ENCODE peak calls at places on chromosomes 11 and 22, in seven cellular contexts. V, P, N, F, S, L and D are unnamed samples.

GRCh38 chr22:41446057-41446501 is 522 bp downstream of the TOB2 start:
- DNase-seq in V (no peak), P (no peak), N (peak; percentile 39), F (no peak), S (peak; percentile 28), L (peak; percentile 29), D (no peak)

GRCh38 chr11:69157156-69157821 is 1.6 kb downstream of the SMIM38 start:
- DNase-seq in V (no peak), P (no peak), N (no peak), F (no peak), S (no peak), L (peak; percentile 27), D (no peak)

GRCh38 chr11:12813371-12814225 is 139.4 kb downstream of the TEAD1 start:
- DNase-seq in V (no peak), P (no peak), N (peak; percentile 38), F (no peak), S (no peak), L (no peak), D (no peak)

GRCh38 chr11:94851864-94852581 is 83.9 kb downstream of the AMOTL1 start:
- DNase-seq in V (no peak), P (no peak), N (no peak), F (no peak), S (no peak), L (no peak), D (no peak)

GRCh38 chr11:76672431-76673163 is 2.0 kb upstream of the LRRC32 start:
- DNase-seq in V (peak; percentile 60), P (no peak), N (peak; percentile 41), F (no peak), S (no peak), L (no peak), D (no peak)

GRCh38 chr11:21912280-21912679 is 280.6 kb upstream of the ANO5 start:
- DNase-seq in V (no peak), P (no peak), N (no peak), F (no peak), S (no peak), L (no peak), D (no peak)

GRCh38 chr11:47425611-47426010 is 628 bp downstream of the PSMC3 start:
- DNase-seq in V (no peak), P (no peak), N (no peak), F (no peak), S (no peak), L (no peak), D (no peak)

GRCh38 chr11:76947190-76947589 is 86.5 kb downstream of the ACER3 start:
- DNase-seq in V (no peak), P (no peak), N (no peak), F (no peak), S (no peak), L (no peak), D (no peak)

GRCh38 chr22:31776231-31776630 is 22.4 kb downstream of the DEPDC5 start:
- DNase-seq in V (no peak), P (no peak), N (no peak), F (no peak), S (no peak), L (no peak), D (no peak)

GRCh38 chr11:127006311-127006710 is 5.7 kb upstream of the KIRREL3 start:
- DNase-seq in V (no peak), P (no peak), N (no peak), F (no peak), S (no peak), L (no peak), D (no peak)

GRCh38 chr11:33682446-33682845 is 18.2 kb downstream of the C11orf91 start:
- DNase-seq in V (no peak), P (no peak), N (no peak), F (no peak), S (no peak), L (peak; percentile 38), D (no peak)

GRCh38 chr11:86812981-86813380 is 12.6 kb downstream of the PRSS23 start:
- DNase-seq in V (no peak), P (no peak), N (no peak), F (no peak), S (no peak), L (no peak), D (no peak)

GRCh38 chr22:50247748-50248147 is 2.9 kb upstream of the TUBGCP6 start:
- DNase-seq in V (no peak), P (no peak), N (peak; percentile 77), F (no peak), S (peak; percentile 62), L (peak; percentile 87), D (peak; percentile 64)

GRCh38 chr11:76268498-76268897 is 62.2 kb upstream of the WNT11 start:
- DNase-seq in V (no peak), P (no peak), N (no peak), F (no peak), S (no peak), L (no peak), D (no peak)

GRCh38 chr11:26231252-26231661 is 100.7 kb upstream of the ANO3 start:
- DNase-seq in V (no peak), P (no peak), N (no peak), F (no peak), S (no peak), L (no peak), D (no peak)
- TF ChIP-seq POLR2AphosphoS5 in V (no peak), P (no peak), N (no peak), F (no peak), S (no peak), L (no peak), D (no peak)

GRCh38 chr11:130403301-130403804 is 25.1 kb downstream of the ADAMTS8 start:
- DNase-seq in V (no peak), P (no peak), N (peak; percentile 44), F (peak; percentile 25), S (no peak), L (peak; percentile 51), D (no peak)
- TF ChIP-seq POLR2AphosphoS5 in V (no peak), P (no peak), N (peak; percentile 73), F (no peak), S (no peak), L (no peak), D (no peak)

GRCh38 chr11:64772318-64773018 is 5.9 kb downstream of the SF1 start:
- DNase-seq in V (no peak), P (no peak), N (no peak), F (no peak), S (peak; percentile 48), L (no peak), D (no peak)
- TF ChIP-seq POLR2AphosphoS5 in V (no peak), P (no peak), N (no peak), F (no peak), S (peak; percentile 31), L (no peak), D (no peak)

GRCh38 chr11:2886191-2886894 is 768 bp upstream of the CDKN1C start:
- DNase-seq in V (no peak), P (no peak), N (no peak), F (no peak), S (no peak), L (peak; percentile 65), D (no peak)

GRCh38 chr11:2889399-2890273 is 4.1 kb upstream of the CDKN1C start:
- DNase-seq in V (no peak), P (no peak), N (no peak), F (no peak), S (no peak), L (no peak), D (no peak)

GRCh38 chr11:2886936-2887335 is 1.4 kb upstream of the CDKN1C start:
- DNase-seq in V (no peak), P (no peak), N (no peak), F (no peak), S (no peak), L (no peak), D (no peak)

GRCh38 chr11:2887526-2888195 is 2.1 kb upstream of the CDKN1C start:
- DNase-seq in V (no peak), P (no peak), N (no peak), F (no peak), S (peak; percentile 15), L (no peak), D (no peak)

DNA sequence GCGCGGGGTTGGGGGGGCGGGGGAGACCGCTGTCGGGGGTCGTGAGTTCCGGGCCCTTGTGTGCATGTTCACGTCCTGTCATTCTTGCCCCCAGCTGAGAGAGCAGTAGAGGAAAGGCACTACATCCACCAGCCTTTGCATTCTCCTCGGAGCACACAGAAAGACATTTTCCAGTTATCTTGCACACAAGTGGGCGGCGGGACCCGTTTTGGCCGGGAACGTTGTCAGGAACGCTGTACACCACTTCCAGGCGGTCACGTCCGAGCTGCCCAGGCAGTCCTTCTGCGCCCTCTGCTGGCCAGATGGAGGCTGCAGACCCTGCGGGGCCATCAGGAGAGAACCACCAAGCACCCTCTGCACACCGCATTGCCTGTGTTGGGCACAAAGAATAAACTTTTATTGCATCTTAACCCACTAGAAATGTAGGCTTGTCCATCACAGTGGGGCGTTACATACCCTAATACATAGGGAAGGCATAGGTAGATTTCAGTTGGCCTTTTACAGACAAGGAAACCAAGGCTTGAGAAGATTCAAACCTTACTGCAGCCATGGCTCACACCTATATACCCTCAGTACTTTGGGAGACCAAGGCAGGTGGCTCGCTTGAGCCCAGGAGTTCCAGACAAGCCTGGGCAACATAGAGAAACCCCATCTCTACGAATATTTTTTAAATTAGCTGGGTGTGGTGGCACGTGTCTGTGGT is 2.8 kb upstream of the CDKN1C start:
- DNase-seq in V (peak; percentile 75), P (peak; percentile 95), N (peak; percentile 94), F (no peak), S (peak; percentile 84), L (peak; percentile 91), D (peak; percentile 67)
- TF ChIP-seq POLR2AphosphoS5 in V (no peak), P (no peak), N (no peak), F (no peak), S (no peak), L (no peak), D (peak; percentile 28)